ENCODE peak calls at places on chromosomes 11 and 22, in seven cellular contexts. R, Z, Y, L, P, M and N are unnamed samples.

GRCh38 chr11:107996025-107996776 is 12.5 kb upstream of the CUL5 start:
- DNase-seq in R (no peak), Z (no peak), Y (no peak), L (no peak), P (no peak), M (no peak), N (no peak)

GRCh38 chr22:30216710-30217109 is 29.8 kb downstream of the LIF start:
- DNase-seq in R (no peak), Z (peak), Y (no peak), L (no peak), P (no peak), M (no peak), N (no peak)

GRCh38 chr22:49815641-49816071 is 12.0 kb downstream of the BRD1 start:
- DNase-seq in R (no peak), Z (no peak), Y (no peak), L (no peak), P (no peak), M (no peak), N (no peak)

GRCh38 chr11:18700872-18701271 is 2.3 kb downstream of the TMEM86A start:
- DNase-seq in R (no peak), Z (no peak), Y (no peak), L (no peak), P (no peak), M (no peak), N (no peak)

GRCh38 chr11:70715636-70716035 is 317.3 kb downstream of the CTTN start:
- DNase-seq in R (no peak), Z (no peak), Y (no peak), L (no peak), P (no peak), M (no peak), N (no peak)

GRCh38 chr11:69640995-69641581 is at the start of gene CCND1:
- DNase-seq in R (peak), Z (peak), Y (no peak), L (peak), P (peak), M (peak), N (peak)

GRCh38 chr11:21514298-21514697 is 678.6 kb upstream of the ANO5 start:
- DNase-seq in R (no peak), Z (no peak), Y (no peak), L (no peak), P (no peak), M (peak), N (no peak)

GRCh38 chr22:25235547-25236290 is 16.3 kb downstream of the CRYBB2 start:
- DNase-seq in R (peak), Z (peak), Y (no peak), L (peak), P (peak), M (peak), N (peak)

GRCh38 chr11:62004473-62004872 is 37.0 kb upstream of the FTH1 start:
- DNase-seq in R (peak), Z (no peak), Y (no peak), L (peak), P (peak), M (no peak), N (peak)

GRCh38 chr11:95668113-95668512 is 121.5 kb downstream of the FAM76B start:
- DNase-seq in R (no peak), Z (no peak), Y (no peak), L (no peak), P (peak), M (no peak), N (no peak)

GRCh38 chr22:28019360-28019759 is 100.3 kb upstream of the PITPNB start:
- DNase-seq in R (peak), Z (no peak), Y (no peak), L (no peak), P (no peak), M (peak), N (no peak)

GRCh38 chr22:30881361-30882180 is 87.0 kb downstream of the MORC2 start:
- DNase-seq in R (no peak), Z (peak), Y (no peak), L (no peak), P (no peak), M (no peak), N (no peak)

GRCh38 chr22:19063581-19064353 is 58.4 kb downstream of the DGCR2 start:
- DNase-seq in R (no peak), Z (no peak), Y (no peak), L (no peak), P (no peak), M (no peak), N (no peak)

GRCh38 chr11:7347611-7348431 is 96.1 kb downstream of the SYT9 start:
- DNase-seq in R (no peak), Z (no peak), Y (no peak), L (no peak), P (no peak), M (no peak), N (no peak)

GRCh38 chr11:61027141-61027840 is 55.8 kb downstream of the CD6 start:
- DNase-seq in R (no peak), Z (no peak), Y (no peak), L (no peak), P (no peak), M (no peak), N (no peak)

GRCh38 chr11:358129-358805 is 11.0 kb upstream of the B4GALNT4 start:
- DNase-seq in R (no peak), Z (peak), Y (no peak), L (no peak), P (no peak), M (no peak), N (no peak)

GRCh38 chr11:118434553-118435232 is 1.6 kb upstream of the KMT2A start:
- DNase-seq in R (peak), Z (no peak), Y (peak), L (no peak), P (peak), M (peak), N (peak)

GRCh38 chr11:79110308-79110707 is 330.5 kb downstream of the TENM4 start:
- DNase-seq in R (no peak), Z (no peak), Y (no peak), L (no peak), P (no peak), M (no peak), N (no peak)

GRCh38 chr11:88886796-88887195 is 179.0 kb downstream of the GRM5 start:
- DNase-seq in R (no peak), Z (peak), Y (peak), L (peak), P (peak), M (peak), N (no peak)

GRCh38 chr22:30224161-30224857 is 22.2 kb downstream of the LIF start:
- DNase-seq in R (no peak), Z (no peak), Y (no peak), L (no peak), P (no peak), M (peak), N (no peak)

GRCh38 chr22:29385748-29386147 is 2.6 kb downstream of the AP1B1 start:
- DNase-seq in R (peak), Z (no peak), Y (no peak), L (no peak), P (no peak), M (peak), N (no peak)

GRCh38 chr22:19039796-19040580 is 82.2 kb downstream of the DGCR2 start:
- DNase-seq in R (no peak), Z (no peak), Y (no peak), L (no peak), P (no peak), M (no peak), N (peak)

GRCh38 chr22:50548046-50548912 is 2.6 kb downstream of the KLHDC7B start:
- DNase-seq in R (no peak), Z (no peak), Y (peak), L (no peak), P (no peak), M (no peak), N (no peak)

GRCh38 chr22:26601726-26602125 is 11.8 kb upstream of the TPST2 start:
- DNase-seq in R (no peak), Z (no peak), Y (no peak), L (no peak), P (no peak), M (no peak), N (no peak)

GRCh38 chr11:117075186-117075585 is 23.0 kb downstream of the SIK3 start:
- DNase-seq in R (no peak), Z (no peak), Y (no peak), L (no peak), P (no peak), M (no peak), N (no peak)

GRCh38 chr11:101945418-101945817 is 29.1 kb upstream of the ANGPTL5 start:
- DNase-seq in R (no peak), Z (no peak), Y (no peak), L (no peak), P (no peak), M (no peak), N (no peak)

GRCh38 chr11:30706276-30706675 is 120.1 kb upstream of the MPPED2 start:
- DNase-seq in R (no peak), Z (no peak), Y (no peak), L (no peak), P (no peak), M (no peak), N (no peak)

GRCh38 chr11:16043617-16044016 is 312.7 kb downstream of the SOX6 start:
- DNase-seq in R (no peak), Z (no peak), Y (no peak), L (no peak), P (no peak), M (no peak), N (no peak)

GRCh38 chr11:78659326-78660319 is 85.0 kb upstream of the NARS2 start:
- DNase-seq in R (no peak), Z (no peak), Y (no peak), L (no peak), P (no peak), M (no peak), N (peak)

GRCh38 chr11:111105566-111105965 is 140.0 kb upstream of the POU2AF2 start:
- DNase-seq in R (no peak), Z (no peak), Y (no peak), L (no peak), P (no peak), M (no peak), N (no peak)

GRCh38 chr11:117371453-117371852 is 43.8 kb downstream of the CEP164 start:
- DNase-seq in R (no peak), Z (no peak), Y (no peak), L (no peak), P (no peak), M (no peak), N (no peak)

GRCh38 chr22:43203471-43203981 is 16.6 kb upstream of the TTLL12 start:
- DNase-seq in R (no peak), Z (no peak), Y (no peak), L (no peak), P (no peak), M (no peak), N (no peak)

DNA sequence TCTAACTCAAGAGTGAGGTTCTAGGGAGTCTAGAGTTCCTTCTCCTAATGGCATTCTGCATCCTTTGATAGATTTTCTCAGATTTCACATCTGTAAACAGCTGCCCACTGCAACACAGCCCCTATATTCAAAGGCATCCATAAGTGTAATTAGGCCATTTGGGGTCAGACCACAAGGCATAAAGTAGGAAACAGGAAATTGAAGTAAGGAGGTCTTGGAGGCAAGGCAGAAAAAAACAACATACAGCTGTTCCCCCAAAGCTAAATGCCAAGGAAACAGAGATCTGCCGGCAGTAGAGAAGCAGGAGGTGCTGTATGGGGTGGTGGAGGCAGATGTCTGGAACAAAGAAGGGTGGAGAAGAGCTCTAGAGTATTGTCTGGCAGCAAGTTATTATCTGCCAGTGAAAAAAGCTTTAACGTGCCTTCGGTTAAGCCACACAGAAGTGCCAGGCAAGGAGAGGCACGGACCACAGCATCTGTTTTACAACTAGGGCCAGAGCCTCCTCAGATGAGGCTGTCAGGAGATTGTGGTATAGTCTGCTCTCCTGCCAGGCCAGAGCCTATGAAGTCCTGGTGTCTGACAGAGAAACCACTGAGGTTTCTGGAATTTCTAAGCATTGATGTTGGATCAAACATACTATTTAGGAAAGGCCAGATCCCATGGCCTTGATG is 100.2 kb upstream of the CHRM4 start:
- DNase-seq in R (no peak), Z (no peak), Y (no peak), L (no peak), P (peak), M (no peak), N (no peak)
- H3K27ac ChIP-seq in R (no peak), Z (no peak), Y (no peak), L (peak), P (no peak), M (no peak), N (no peak)

GRCh38 chr22:41290262-41291221 is 4.6 kb upstream of the RANGAP1 start:
- DNase-seq in R (no peak), Z (no peak), Y (no peak), L (peak), P (peak), M (no peak), N (no peak)

GRCh38 chr22:41289681-41290080 is 3.7 kb upstream of the RANGAP1 start:
- DNase-seq in R (no peak), Z (no peak), Y (no peak), L (no peak), P (no peak), M (no peak), N (no peak)

GRCh38 chr22:41285820-41286638 is at the start of gene RANGAP1:
- DNase-seq in R (peak), Z (peak), Y (peak), L (peak), P (peak), M (peak), N (peak)

GRCh38 chr22:41286639-41287091 is 678 bp upstream of the RANGAP1 start:
- DNase-seq in R (peak), Z (no peak), Y (peak), L (no peak), P (peak), M (no peak), N (peak)

DNA sequence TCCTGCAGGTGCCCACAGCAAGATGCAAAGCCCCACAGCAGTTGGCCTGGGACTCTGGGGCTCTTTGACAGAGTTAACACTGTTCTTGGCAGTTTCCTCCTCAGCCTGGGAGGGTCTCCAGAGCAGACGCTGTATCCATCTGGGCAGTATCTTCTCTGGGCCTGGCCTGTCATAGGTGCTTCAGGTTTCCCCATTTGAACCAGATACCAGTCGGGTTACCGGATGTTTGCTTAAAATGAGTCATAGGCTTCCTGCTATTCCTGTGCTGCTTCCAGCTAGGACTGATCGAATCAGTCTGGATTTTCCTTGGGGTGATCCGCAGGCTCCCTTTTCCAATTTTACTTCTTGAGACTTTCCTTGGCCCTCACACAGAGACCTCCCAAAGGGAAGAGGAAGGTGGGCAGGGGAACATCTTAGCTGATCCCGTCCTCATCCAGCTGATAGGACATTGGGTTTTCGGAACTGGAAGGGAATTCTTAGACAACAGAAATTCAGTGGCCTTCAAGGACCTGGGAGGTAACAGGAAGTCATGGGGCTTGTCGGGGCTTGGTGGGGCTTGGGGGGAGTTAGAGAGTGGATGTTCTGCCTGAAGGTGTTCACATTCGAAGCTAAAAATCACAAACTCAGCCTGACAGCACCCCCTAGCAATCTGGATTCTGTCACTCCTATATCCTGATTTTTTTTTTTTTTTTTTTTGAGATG is 2.4 kb upstream of the RANGAP1 start:
- DNase-seq in R (no peak), Z (no peak), Y (no peak), L (peak), P (peak), M (no peak), N (no peak)
- H3K4me3 ChIP-seq in R (no peak), Z (no peak), Y (no peak), L (no peak), P (no peak), M (no peak), N (no peak)

GRCh38 chr22:23110190-23110921 is 31.4 kb downstream of the RSPH14 start:
- DNase-seq in R (no peak), Z (peak), Y (no peak), L (no peak), P (no peak), M (no peak), N (no peak)
- H3K27ac ChIP-seq in R (no peak), Z (no peak), Y (no peak), L (no peak), P (no peak), M (no peak), N (no peak)

GRCh38 chr22:37485006-37485713 is 1.0 kb downstream of the MFNG start:
- DNase-seq in R (peak), Z (no peak), Y (peak), L (no peak), P (no peak), M (peak), N (no peak)
- H3K4me3 ChIP-seq in R (peak), Z (no peak), Y (peak), L (no peak), P (no peak), M (peak), N (peak)

DNA sequence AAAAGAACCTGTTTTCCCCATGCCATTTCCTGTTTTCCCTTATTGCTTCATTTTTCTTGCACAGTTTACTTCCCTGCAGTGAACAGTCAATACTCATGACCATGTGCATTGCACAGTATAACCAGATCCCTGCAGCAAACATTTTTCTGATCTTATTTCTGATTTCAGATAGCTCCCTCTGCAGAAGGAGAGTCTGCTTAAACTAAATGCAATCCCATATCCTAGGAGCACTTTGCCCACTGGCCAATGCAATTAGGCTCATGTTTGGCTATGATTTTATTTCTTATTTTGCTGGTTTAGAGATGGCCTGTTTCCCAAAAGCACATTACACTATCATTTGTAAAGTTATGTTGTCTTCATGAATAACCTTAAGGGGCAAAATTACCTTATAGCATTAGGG is 96.7 kb upstream of the CD44 start:
- DNase-seq in R (no peak), Z (no peak), Y (no peak), L (no peak), P (no peak), M (no peak), N (no peak)
- H3K27ac ChIP-seq in R (no peak), Z (no peak), Y (no peak), L (no peak), P (no peak), M (no peak), N (no peak)

GRCh38 chr11:72520815-72521214 is 86.5 kb upstream of the CLPB start:
- DNase-seq in R (no peak), Z (no peak), Y (no peak), L (no peak), P (no peak), M (no peak), N (no peak)

GRCh38 chr11:72521672-72522071 is 87.3 kb upstream of the CLPB start:
- DNase-seq in R (no peak), Z (no peak), Y (no peak), L (no peak), P (no peak), M (no peak), N (no peak)

GRCh38 chr11:72523991-72524390 is 89.7 kb upstream of the CLPB start:
- DNase-seq in R (no peak), Z (no peak), Y (no peak), L (no peak), P (no peak), M (no peak), N (no peak)

GRCh38 chr11:72522186-72522585 is 87.9 kb upstream of the CLPB start:
- DNase-seq in R (no peak), Z (no peak), Y (no peak), L (no peak), P (no peak), M (no peak), N (no peak)

DNA sequence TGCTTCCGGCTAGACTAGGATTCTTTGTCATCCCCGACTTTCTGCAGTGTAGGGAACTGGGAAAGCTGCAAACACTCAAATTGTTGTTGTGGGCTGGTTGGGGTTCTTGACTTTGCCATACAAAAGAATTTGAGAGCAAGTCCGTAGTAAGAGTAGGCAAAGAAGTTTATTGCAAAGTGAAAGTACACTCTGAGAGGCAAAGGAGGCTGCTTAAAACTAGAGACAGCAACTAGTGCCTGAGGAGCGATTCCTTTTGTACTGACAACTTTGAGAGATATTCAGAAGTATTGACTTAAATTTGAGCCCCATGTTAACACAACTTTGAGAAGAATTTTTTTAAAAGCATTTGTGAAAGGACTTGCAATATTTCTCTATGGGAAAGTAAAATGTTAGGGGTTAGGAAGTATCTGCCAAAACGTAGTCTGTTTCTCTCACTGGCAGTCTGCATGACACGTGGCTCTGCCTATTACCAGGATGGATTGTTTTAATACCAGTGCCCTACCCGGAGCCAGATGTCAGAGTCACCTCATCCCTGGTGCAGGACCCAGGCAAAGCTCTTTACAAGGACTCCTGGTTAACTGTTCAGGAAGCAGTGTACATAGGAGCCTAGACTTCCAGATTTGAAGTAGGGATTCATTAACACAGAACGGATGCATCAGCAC is 85.0 kb upstream of the CLPB start:
- DNase-seq in R (no peak), Z (no peak), Y (peak), L (no peak), P (peak), M (no peak), N (no peak)
- H3K4me3 ChIP-seq in R (peak), Z (no peak), Y (peak), L (peak), P (peak), M (no peak), N (peak)